ENCODE peak calls at places on chromosomes 4 and X, in nine cellular contexts. U is AG09319; P is omental fat pad; B is ecto neural progenitor cell; G is fibroblast of the aortic adventitia; D is NCI-H1092; A is stimulated activated CD8-positive, alpha-beta memory T cell treated with anti-CD3 and anti-CD28 coated beads, Interleukin-7, amount 100 ng/mL, for 24 hours; J is iPS DF 6.9; K is activated B cell treated with CpG ODN at 0.5 μM for 24 hours. H is an unnamed sample.

GRCh38 chr4:138405439-138405838 is 163.3 kb upstream of the SLC7A11 start:
- DNase-seq in U (no peak), P (no peak), B (no peak), G (peak), D (no peak), A (no peak), J (no peak), K (no peak), H (no peak)

GRCh38 chrX:13903405-13903804 is 86.5 kb upstream of the GPM6B start:
- DNase-seq in U (no peak), P (no peak), B (no peak), G (peak), D (no peak), A (no peak), J (no peak), K (no peak), H (no peak)

GRCh38 chr4:7291372-7292135 is 99.2 kb downstream of the SORCS2 start:
- DNase-seq in U (peak), P (no peak), B (no peak), G (no peak), D (no peak), A (no peak), J (no peak), K (no peak), H (no peak)

GRCh38 chrX:38095971-38096529 is 89.7 kb downstream of the SYTL5 start:
- DNase-seq in U (no peak), P (no peak), B (no peak), G (peak), D (no peak), A (no peak), J (no peak), K (no peak), H (no peak)

GRCh38 chr4:108433832-108434231 is 186.5 kb upstream of the RPL34 start:
- DNase-seq in U (peak), P (no peak), B (no peak), G (peak), D (no peak), A (no peak), J (no peak), K (no peak), H (no peak)

GRCh38 chr4:15244354-15244753 is 183.5 kb upstream of the C1QTNF7 start:
- DNase-seq in U (no peak), P (no peak), B (no peak), G (peak), D (no peak), A (no peak), J (no peak), K (no peak), H (no peak)

GRCh38 chrX:86507337-86507736 is 359.1 kb downstream of the DACH2 start:
- DNase-seq in U (no peak), P (no peak), B (no peak), G (no peak), D (no peak), A (no peak), J (no peak), K (no peak), H (no peak)

GRCh38 chr4:99087887-99088484 is 602 bp downstream of the ADH5 start:
- DNase-seq in U (peak), P (peak), B (no peak), G (peak), D (no peak), A (no peak), J (no peak), K (no peak), H (peak)

GRCh38 chr4:128553665-128554515 is 255.6 kb upstream of the JADE1 start:
- DNase-seq in U (peak), P (no peak), B (no peak), G (no peak), D (peak), A (no peak), J (no peak), K (no peak), H (no peak)

GRCh38 chrX:110167952-110168451 is 149.9 kb downstream of the AMMECR1 start:
- DNase-seq in U (no peak), P (no peak), B (peak), G (no peak), D (no peak), A (no peak), J (no peak), K (no peak), H (no peak)

GRCh38 chrX:102185967-102186720 is 29.0 kb upstream of the TCP11X1 start:
- DNase-seq in U (no peak), P (no peak), B (no peak), G (no peak), D (no peak), A (no peak), J (no peak), K (no peak), H (no peak)

GRCh38 chr4:148495463-148495862 is 53.2 kb upstream of the NR3C2 start:
- DNase-seq in U (no peak), P (no peak), B (no peak), G (no peak), D (no peak), A (no peak), J (no peak), K (no peak), H (no peak)

H was measured in GM12891.